ENCODE peak calls at places on chromosome 16, in ten cellular contexts. U is lower leg skin; Y is H7; E is epithelial cell of esophagus; P is uterus; S is activated effector memory CD4-positive, alpha-beta T cell treated with anti-CD3 and anti-CD28 coated beads, Interleukin-2, amount 50 U/mL, for 16 hours; X is COR-L47; O is AG08396; K is thoracic aorta; N is activated naive CD4-positive, alpha-beta T cell treated with Interleukin-2 at 50 U/mL for 16 hours. M is an unnamed sample.

GRCh38 chr16:31202402-31203385 is at the start of gene PYCARD:
- DNase-seq in Y (peak), E (peak), O (peak), K (no peak), P (peak), U (peak), X (no peak), N (peak), S (peak), M (no peak)

GRCh38 chr16:81623365-81624102 is 155.6 kb upstream of the PLCG2 start:
- DNase-seq in S (peak), X (peak), K (no peak), P (no peak), U (no peak), Y (peak), O (peak), N (peak), E (peak), M (no peak)

GRCh38 chr16:67190448-67191399 is 788 bp upstream of the EXOC3L1 start:
- DNase-seq in P (no peak), S (no peak), O (no peak), N (no peak), X (no peak), E (no peak), K (no peak), U (no peak), Y (no peak), M (peak)

GRCh38 chr16:88914750-88915368 is 48.4 kb upstream of the PABPN1L start:
- DNase-seq in S (no peak), K (no peak), U (no peak), N (no peak), Y (peak), O (peak), X (no peak), E (no peak), P (no peak), M (peak)

GRCh38 chr16:67936124-67936875 is at the start of gene PSMB10:
- DNase-seq in E (peak), N (no peak), U (peak), S (no peak), K (no peak), O (peak), X (peak), P (peak), Y (peak), M (peak)

GRCh38 chr16:20886320-20886719 is 13.8 kb downstream of the DCUN1D3 start:
- DNase-seq in X (no peak), N (no peak), Y (no peak), O (no peak), P (no peak), K (no peak), E (no peak), U (no peak), S (no peak), M (no peak)

GRCh38 chr16:84138824-84139627 is 6.0 kb downstream of the HSDL1 start:
- DNase-seq in U (no peak), X (no peak), O (peak), S (no peak), P (no peak), E (no peak), N (no peak), Y (peak), K (no peak), M (no peak)

GRCh38 chr16:49592507-49593422 is 219.2 kb downstream of the C16orf78 start:
- DNase-seq in P (no peak), N (peak), O (peak), U (no peak), E (no peak), S (no peak), Y (peak), K (no peak), X (peak), M (no peak)

GRCh38 chr16:23435500-23435899 is 17.5 kb downstream of the COG7 start:
- DNase-seq in O (peak), N (peak), E (peak), K (no peak), X (peak), S (peak), P (peak), Y (peak), U (no peak), M (peak)

GRCh38 chr16:17368951-17369350 is 101.8 kb downstream of the XYLT1 start:
- DNase-seq in S (no peak), Y (no peak), O (no peak), U (no peak), K (no peak), P (no peak), X (no peak), N (peak), E (no peak), M (no peak)

GRCh38 chr16:51834131-51834530 is 683.1 kb upstream of the SALL1 start:
- DNase-seq in X (no peak), N (no peak), O (peak), S (no peak), U (no peak), E (no peak), Y (no peak), K (no peak), P (no peak), M (no peak)

GRCh38 chr16:27444015-27444414 is 42.0 kb downstream of the IL21R start:
- DNase-seq in E (peak), X (no peak), S (peak), N (no peak), O (peak), Y (no peak), U (no peak), P (no peak), K (no peak), M (peak)

GRCh38 chr16:49280022-49280741 is 1.5 kb downstream of the CBLN1 start:
- DNase-seq in S (no peak), P (no peak), O (no peak), N (no peak), Y (peak), E (no peak), U (no peak), K (no peak), X (peak), M (no peak)

GRCh38 chr16:1259760-1260068 is 3.8 kb downstream of the TPSD1 start:
- DNase-seq in S (no peak), Y (no peak), O (no peak), E (no peak), K (no peak), P (no peak), N (no peak), U (no peak), X (no peak), M (no peak)

GRCh38 chr16:26795184-26795583 is 271.5 kb upstream of the C16orf82 start:
- DNase-seq in P (no peak), O (no peak), E (no peak), S (no peak), U (no peak), Y (peak), X (no peak), K (no peak), N (no peak), M (no peak)

GRCh38 chr16:1771072-1771863 is at the start of gene NME3:
- DNase-seq in S (peak), X (peak), E (peak), N (peak), O (peak), K (no peak), U (peak), Y (peak), P (peak), M (no peak)

GRCh38 chr16:2664522-2665096 is 17.7 kb upstream of the KCTD5 start:
- DNase-seq in E (peak), Y (no peak), X (peak), K (no peak), U (no peak), N (no peak), O (no peak), S (no peak), P (no peak), M (no peak)

GRCh38 chr16:1430759-1431496 is at the start of gene PERCC1:
- DNase-seq in O (no peak), K (no peak), Y (peak), U (no peak), X (peak), P (no peak), E (no peak), S (no peak), N (no peak), M (no peak)

GRCh38 chr16:50602531-50603205 is 54.5 kb downstream of the NKD1 start:
- DNase-seq in U (peak), Y (no peak), O (no peak), E (peak), S (peak), P (no peak), N (peak), X (no peak), K (no peak), M (no peak)

GRCh38 chr16:2854700-2855309 is 3.2 kb downstream of the PRSS22 start:
- DNase-seq in O (no peak), P (no peak), E (no peak), K (no peak), N (no peak), X (no peak), S (no peak), U (no peak), Y (peak), M (no peak)

GRCh38 chr16:22903716-22904115 is 89.8 kb downstream of the HS3ST2 start:
- DNase-seq in U (no peak), E (no peak), S (no peak), X (no peak), O (no peak), P (no peak), K (no peak), Y (no peak), N (no peak), M (no peak)

GRCh38 chr16:3022697-3023414 is 886 bp downstream of the HCFC1R1 start:
- DNase-seq in S (no peak), X (no peak), E (no peak), K (peak), Y (no peak), U (no peak), P (peak), N (peak), O (no peak), M (peak)

GRCh38 chr16:15415411-15416070 is 18.8 kb upstream of the BMERB1 start:
- DNase-seq in K (no peak), Y (no peak), E (peak), S (no peak), O (no peak), N (no peak), P (no peak), X (no peak), U (no peak), M (no peak)

GRCh38 chr16:89637379-89637778 is 20.1 kb downstream of the CHMP1A start:
- DNase-seq in P (no peak), X (no peak), E (no peak), O (no peak), U (no peak), Y (peak), N (no peak), K (no peak), S (no peak), M (no peak)

GRCh38 chr16:22220714-22221113 is 14.6 kb downstream of the EEF2K start:
- DNase-seq in X (no peak), U (no peak), P (peak), N (no peak), Y (no peak), O (no peak), E (no peak), S (no peak), K (peak), M (peak)

GRCh38 chr16:47565454-47565853 is 104.3 kb downstream of the PHKB start:
- DNase-seq in P (no peak), X (no peak), E (peak), U (peak), O (no peak), K (peak), S (peak), Y (no peak), N (peak), M (peak)

GRCh38 chr16:3909791-3910583 is 29.5 kb upstream of the CREBBP start:
- DNase-seq in N (no peak), P (no peak), S (peak), U (no peak), O (no peak), Y (peak), X (no peak), K (no peak), E (no peak), M (no peak)

GRCh38 chr16:76946879-76947278 is 244.1 kb upstream of the MON1B start:
- DNase-seq in X (peak), N (no peak), U (peak), Y (no peak), S (no peak), O (peak), E (peak), K (no peak), P (no peak), M (peak)